ENCODE peak calls at places on chromosome 7, in six cellular contexts. T is astrocyte of the hippocampus, H is mammary epithelial cell, P is NCI-H1092, E is thoracic aorta, I is adrenal gland. Q is an unnamed sample.

GRCh38 chr7:156766666-156767065 is 126.1 kb downstream of the RNF32 start:
- DNase-seq in T (no peak), H (no peak), P (no peak), E (no peak), I (no peak), Q (no peak)

GRCh38 chr7:102260856-102261255 is 25.8 kb upstream of the SH2B2 start:
- DNase-seq in T (peak; percentile 90), H (no peak), P (peak; percentile 20), E (no peak), I (no peak), Q (no peak)

GRCh38 chr7:102913846-102914245 is 1.0 kb downstream of the LRRC17 start:
- DNase-seq in T (no peak), H (no peak), P (no peak), E (no peak), I (no peak), Q (no peak)

GRCh38 chr7:143284591-143285453 is at the start of gene TMEM139:
- DNase-seq in T (no peak), H (no peak), P (no peak), E (no peak), I (no peak), Q (peak; percentile 63)

GRCh38 chr7:10802526-10802925 is 171.1 kb upstream of the PHF14 start:
- DNase-seq in T (peak; percentile 94), H (peak; percentile 94), P (no peak), E (no peak), I (no peak), Q (no peak)

GRCh38 chr7:727806-728460 is 852 bp upstream of the PRKAR1B start:
- DNase-seq in T (peak; percentile 20), H (no peak), P (no peak), E (no peak), I (no peak), Q (no peak)

GRCh38 chr7:45000096-45001032 is at the start of gene CCM2:
- DNase-seq in T (peak; percentile 68), H (no peak), P (no peak), E (no peak), I (peak; percentile 66), Q (peak; percentile 49)

GRCh38 chr7:49432245-49432644 is 341.2 kb upstream of the VWC2 start:
- DNase-seq in T (no peak), H (no peak), P (no peak), E (no peak), I (no peak), Q (no peak)

GRCh38 chr7:2521952-2522591 is 2.5 kb downstream of the LFNG start:
- DNase-seq in T (peak; percentile 57), H (peak; percentile 60), P (no peak), E (no peak), I (no peak), Q (peak; percentile 59)

GRCh38 chr7:120989571-120990220 is 1.2 kb downstream of the CPED1 start:
- DNase-seq in T (no peak), H (no peak), P (no peak), E (no peak), I (no peak), Q (no peak)

GRCh38 chr7:4174016-4174415 is 508.1 kb upstream of the FOXK1 start:
- DNase-seq in T (no peak), H (no peak), P (no peak), E (no peak), I (no peak), Q (no peak)

Q was measured in lung.